ENCODE peak calls at places on chromosome 13, in eight cellular contexts. V, Z, B, T, J, S, E and G are unnamed samples.

GRCh38 chr13:75666646-75667351 is 30.7 kb downstream of the LMO7 start:
- DNase-seq in V (peak; percentile 77), Z (no peak), B (peak; percentile 90), T (peak; percentile 40), J (no peak), S (no peak), E (no peak), G (no peak)

GRCh38 chr13:32947886-32948285 is 68.3 kb upstream of the KL start:
- DNase-seq in V (no peak), Z (no peak), B (no peak), T (no peak), J (no peak), S (no peak), E (no peak), G (no peak)

GRCh38 chr13:58619396-58620113 is 988.0 kb downstream of the PCDH17 start:
- DNase-seq in V (no peak), Z (no peak), B (no peak), T (no peak), J (no peak), S (no peak), E (peak; percentile 51), G (no peak)

GRCh38 chr13:60887711-60888110 is 490.7 kb downstream of the TDRD3 start:
- DNase-seq in V (no peak), Z (no peak), B (no peak), T (no peak), J (no peak), S (no peak), E (no peak), G (no peak)

GRCh38 chr13:91270031-91270430 is 77.5 kb upstream of the MIR17HG start:
- DNase-seq in V (no peak), Z (no peak), B (no peak), T (peak; percentile 4), J (no peak), S (no peak), E (no peak), G (no peak)

GRCh38 chr13:63773476-63773875 is 2357.8 kb upstream of the PCDH20 start:
- DNase-seq in V (peak; percentile 8), Z (no peak), B (no peak), T (no peak), J (no peak), S (no peak), E (no peak), G (no peak)

GRCh38 chr13:51047434-51048165 is 63.5 kb downstream of the C13orf42 start:
- DNase-seq in V (no peak), Z (no peak), B (no peak), T (no peak), J (no peak), S (no peak), E (peak; percentile 14), G (no peak)

GRCh38 chr13:77002590-77003190 is 10.8 kb downstream of the CLN5 start:
- DNase-seq in V (peak; percentile 74), Z (no peak), B (peak; percentile 10), T (peak; percentile 61), J (no peak), S (no peak), E (no peak), G (no peak)

GRCh38 chr13:50025446-50025845 is 10.2 kb downstream of the KCNRG start:
- DNase-seq in V (no peak), Z (no peak), B (no peak), T (no peak), J (no peak), S (no peak), E (no peak), G (no peak)

GRCh38 chr13:46053162-46054012 is 841 bp upstream of the ZC3H13 start:
- DNase-seq in V (no peak), Z (no peak), B (no peak), T (no peak), J (no peak), S (no peak), E (no peak), G (no peak)

GRCh38 chr13:84962141-84962750 is 837.0 kb downstream of the SLITRK6 start:
- DNase-seq in V (peak; percentile 1), Z (no peak), B (no peak), T (no peak), J (no peak), S (no peak), E (no peak), G (no peak)

GRCh38 chr13:49935171-49936084 is 712 bp downstream of the SPRYD7 start:
- DNase-seq in V (peak; percentile 73), Z (no peak), B (peak; percentile 79), T (peak; percentile 67), J (no peak), S (no peak), E (peak; percentile 85), G (no peak)

GRCh38 chr13:46341112-46341711 is 45.8 kb downstream of the RUBCNL start:
- DNase-seq in V (peak; percentile 85), Z (no peak), B (peak; percentile 79), T (peak; percentile 33), J (peak; percentile 6), S (no peak), E (no peak), G (no peak)

GRCh38 chr13:83449666-83450395 is 432.4 kb downstream of the SLITRK1 start:
- DNase-seq in V (peak; percentile 77), Z (no peak), B (peak; percentile 81), T (peak; percentile 20), J (peak; percentile 13), S (no peak), E (no peak), G (peak; percentile 65)

GRCh38 chr13:23724196-23724970 is 154.2 kb downstream of the TNFRSF19 start:
- DNase-seq in V (peak; percentile 77), Z (no peak), B (peak; percentile 30), T (no peak), J (no peak), S (no peak), E (peak; percentile 56), G (no peak)

GRCh38 chr13:105442941-105443340 is 1092.5 kb downstream of the EFNB2 start:
- DNase-seq in V (peak; percentile 98), Z (no peak), B (peak; percentile 99), T (peak; percentile 96), J (peak; percentile 95), S (no peak), E (no peak), G (peak; percentile 96)

GRCh38 chr13:99425485-99426341 is 75.6 kb upstream of the TM9SF2 start:
- DNase-seq in V (no peak), Z (no peak), B (no peak), T (no peak), J (no peak), S (peak; percentile 57), E (no peak), G (no peak)

GRCh38 chr13:41767801-41768200 is 193.1 kb downstream of the VWA8 start:
- DNase-seq in V (peak; percentile 16), Z (no peak), B (no peak), T (peak; percentile 65), J (no peak), S (no peak), E (no peak), G (no peak)

GRCh38 chr13:45007225-45007624 is 17.9 kb downstream of the GPALPP1 start:
- DNase-seq in V (no peak), Z (no peak), B (no peak), T (no peak), J (no peak), S (no peak), E (no peak), G (no peak)

GRCh38 chr13:110680852-110681251 is 25.1 kb downstream of the CARS2 start:
- DNase-seq in V (peak; percentile 18), Z (no peak), B (no peak), T (no peak), J (no peak), S (no peak), E (peak; percentile 81), G (no peak)
- TF ChIP-seq CTCF in V (peak; percentile 39), Z (no peak), B (peak; percentile 39), T (peak; percentile 43), J (peak; percentile 54), S (no peak), E (peak; percentile 74), G (peak; percentile 51)

GRCh38 chr13:114129649-114130062 is 2.8 kb downstream of the RASA3 start:
- DNase-seq in V (no peak), Z (no peak), B (no peak), T (no peak), J (no peak), S (no peak), E (no peak), G (no peak)
- H3K4me3 ChIP-seq in V (peak overlapping the region; percentile 92), Z (no peak overlapping the region), B (no peak overlapping the region), T (no peak overlapping the region), J (peak overlapping the region; percentile 93), S (no peak overlapping the region), E (no peak overlapping the region), G (peak overlapping the region; percentile 89)

GRCh38 chr13:27384285-27384684 is 40.1 kb upstream of the GTF3A start:
- DNase-seq in V (no peak), Z (no peak), B (no peak), T (no peak), J (no peak), S (no peak), E (no peak), G (no peak)

GRCh38 chr13:27379126-27379525 is 45.3 kb upstream of the GTF3A start:
- DNase-seq in V (no peak), Z (no peak), B (no peak), T (no peak), J (no peak), S (no peak), E (no peak), G (no peak)

GRCh38 chr13:27381601-27382000 is 42.8 kb upstream of the GTF3A start:
- DNase-seq in V (no peak), Z (no peak), B (no peak), T (no peak), J (no peak), S (no peak), E (no peak), G (no peak)

GRCh38 chr13:27379694-27380596 is 44.5 kb upstream of the GTF3A start:
- DNase-seq in V (peak; percentile 56), Z (peak; percentile 23), B (peak; percentile 49), T (peak; percentile 62), J (no peak), S (peak; percentile 90), E (peak; percentile 96), G (no peak)

GRCh38 chr13:27383104-27383921 is 41.1 kb upstream of the GTF3A start:
- DNase-seq in V (no peak), Z (no peak), B (no peak), T (no peak), J (no peak), S (no peak), E (peak; percentile 68), G (no peak)
- TF ChIP-seq CTCF in V (no peak), Z (no peak), B (no peak), T (no peak), J (no peak), S (no peak), E (peak; percentile 12), G (no peak)

GRCh38 chr13:98374750-98375149 is 197.7 kb upstream of the RNF113B start:
- DNase-seq in V (no peak), Z (no peak), B (no peak), T (no peak), J (no peak), S (no peak), E (no peak), G (no peak)

GRCh38 chr13:98370806-98371553 is 193.9 kb upstream of the RNF113B start:
- DNase-seq in V (peak; percentile 91), Z (no peak), B (no peak), T (peak; percentile 87), J (peak; percentile 92), S (no peak), E (no peak), G (peak; percentile 70)

GRCh38 chr13:98370261-98370660 is 193.2 kb upstream of the RNF113B start:
- DNase-seq in V (no peak), Z (no peak), B (no peak), T (no peak), J (no peak), S (no peak), E (no peak), G (no peak)

GRCh38 chr13:98372886-98373285 is 195.8 kb upstream of the RNF113B start:
- DNase-seq in V (peak; percentile 41), Z (no peak), B (no peak), T (peak; percentile 38), J (peak; percentile 20), S (no peak), E (no peak), G (no peak)

GRCh38 chr13:98371624-98372023 is 194.6 kb upstream of the RNF113B start:
- DNase-seq in V (no peak), Z (no peak), B (no peak), T (no peak), J (no peak), S (no peak), E (no peak), G (no peak)
- H3K4me3 ChIP-seq in V (no peak overlapping the region), Z (no peak overlapping the region), B (no peak overlapping the region), T (no peak overlapping the region), J (no peak overlapping the region), S (no peak overlapping the region), E (no peak overlapping the region), G (no peak overlapping the region)